ENCODE peak calls at places on chromosomes 11 and 22, in ten cellular contexts. E is NCI-H69; P is activated naive CD4-positive, alpha-beta T cell treated with Interleukin-2 at 50 U/mL for 16 hours; M is GOT3; C is foreskin fibroblast; R is amniotic epithelial cell; T is stimulated activated CD8-positive, alpha-beta memory T cell treated with anti-CD3 and anti-CD28 coated beads, Interleukin-4, amount 100 ng/mL, for 24 hours; U is NB4; Z is T-cell; K is NCI-H1092. A is an unnamed sample.

GRCh38 chr22:29254283-29254653 is 13.5 kb downstream of the RHBDD3 start:
- DNase-seq in R (no peak), U (no peak), M (no peak), E (no peak), P (no peak), Z (no peak), K (no peak), T (no peak), C (no peak), A (no peak)

GRCh38 chr11:36091256-36091811 is 147.5 kb downstream of the LDLRAD3 start:
- DNase-seq in T (no peak), U (peak; percentile 93), Z (no peak), R (peak; percentile 98), P (no peak), E (no peak), K (no peak), C (peak; percentile 44), M (no peak), A (peak; percentile 75)

GRCh38 chr11:109728056-109728455 is 306.1 kb downstream of the C11orf87 start:
- DNase-seq in Z (no peak), M (no peak), U (no peak), E (peak; percentile 24), R (peak; percentile 6), K (no peak), C (peak; percentile 1), P (no peak), T (no peak), A (no peak)

GRCh38 chr11:77158041-77158695 is 30.1 kb downstream of the MYO7A start:
- DNase-seq in U (no peak), M (no peak), R (no peak), Z (no peak), C (no peak), T (no peak), K (no peak), E (no peak), P (no peak), A (no peak)

GRCh38 chr22:38745676-38746460 is 9.9 kb downstream of the SUN2 start:
- DNase-seq in M (no peak), P (no peak), C (no peak), Z (no peak), T (no peak), R (no peak), E (no peak), U (no peak), K (no peak), A (no peak)

GRCh38 chr11:73401924-73402833 is 26.0 kb downstream of the RELT start:
- DNase-seq in Z (no peak), K (no peak), M (no peak), P (no peak), R (no peak), T (no peak), E (no peak), U (no peak), C (peak; percentile 54), A (no peak)

GRCh38 chr11:120931057-120931779 is 92.7 kb upstream of the TBCEL start:
- DNase-seq in R (no peak), P (no peak), M (no peak), K (no peak), E (no peak), U (peak; percentile 21), T (no peak), C (no peak), Z (no peak), A (peak; percentile 0)

GRCh38 chr11:121892863-121893262 is 223.2 kb downstream of the BLID start:
- DNase-seq in U (no peak), Z (no peak), P (no peak), T (no peak), R (peak; percentile 78), K (no peak), C (peak; percentile 71), E (no peak), M (no peak), A (no peak)

GRCh38 chr11:118896472-118896913 is 12.8 kb downstream of the CXCR5 start:
- DNase-seq in E (no peak), M (no peak), T (no peak), R (no peak), C (no peak), P (no peak), U (peak; percentile 54), Z (no peak), K (no peak), A (peak; percentile 35)

GRCh38 chr22:17350292-17350691 is 19.0 kb upstream of the CECR2 start:
- DNase-seq in M (no peak), U (no peak), E (no peak), C (no peak), P (no peak), R (no peak), K (no peak), T (no peak), Z (no peak), A (no peak)

GRCh38 chr22:35174398-35174797 is 82.9 kb upstream of the HMGXB4 start:
- DNase-seq in C (no peak), M (no peak), T (no peak), K (no peak), R (peak; percentile 37), E (peak; percentile 66), Z (no peak), U (no peak), P (no peak), A (no peak)

GRCh38 chr22:47605886-47606285 is 843.4 kb downstream of the TBC1D22A start:
- DNase-seq in U (no peak), E (peak; percentile 57), M (no peak), T (no peak), R (no peak), P (no peak), Z (no peak), C (no peak), K (no peak), A (no peak)

GRCh38 chr11:114187173-114187572 is 109.0 kb upstream of the NNMT start:
- DNase-seq in Z (no peak), E (no peak), C (no peak), K (no peak), U (no peak), M (no peak), T (no peak), P (no peak), R (no peak), A (no peak)

GRCh38 chr11:10894666-10895065 is 36.8 kb upstream of the ZBED5 start:
- DNase-seq in E (no peak), C (no peak), K (no peak), T (no peak), U (no peak), R (no peak), Z (no peak), M (no peak), P (no peak), A (no peak)

GRCh38 chr11:1481483-1481825 is 5.1 kb downstream of the MOB2 start:
- DNase-seq in E (no peak), P (no peak), U (no peak), R (no peak), Z (no peak), T (no peak), M (no peak), K (no peak), C (no peak), A (no peak)

GRCh38 chr11:103586756-103587155 is 449.7 kb upstream of the DDI1 start:
- DNase-seq in C (peak; percentile 16), E (peak; percentile 42), Z (no peak), U (no peak), K (no peak), T (no peak), R (peak; percentile 14), P (no peak), M (no peak), A (no peak)

GRCh38 chr11:1925373-1926155 is 6.1 kb downstream of the TNNT3 start:
- DNase-seq in U (no peak), M (no peak), C (no peak), Z (no peak), R (no peak), T (no peak), P (no peak), E (no peak), K (no peak), A (no peak)

GRCh38 chr11:132099692-132100091 is 729.3 kb downstream of the NTM start:
- DNase-seq in Z (no peak), U (peak; percentile 38), M (no peak), P (no peak), R (no peak), K (no peak), T (no peak), E (peak; percentile 63), C (no peak), A (peak; percentile 1)

GRCh38 chr11:67581469-67581868 is 2.1 kb upstream of the GSTP1 start:
- DNase-seq in T (no peak), R (no peak), E (no peak), C (no peak), U (no peak), P (no peak), M (no peak), Z (no peak), K (no peak), A (no peak)

GRCh38 chr22:41780714-41781507 is 19.6 kb upstream of the CCDC134 start:
- DNase-seq in E (no peak), T (peak; percentile 75), M (no peak), U (peak; percentile 95), K (no peak), Z (peak; percentile 96), C (peak; percentile 41), P (peak; percentile 87), R (peak; percentile 25), A (peak; percentile 68)

GRCh38 chr11:76767659-76768058 is 15.5 kb upstream of the TSKU start:
- DNase-seq in C (no peak), P (no peak), R (no peak), K (no peak), U (no peak), E (peak; percentile 66), M (no peak), T (no peak), Z (no peak), A (no peak)

GRCh38 chr11:62588966-62589637 is 2.2 kb downstream of the TUT1 start:
- DNase-seq in P (no peak), K (no peak), E (no peak), T (no peak), R (no peak), C (peak; percentile 62), U (peak; percentile 44), Z (no peak), M (no peak), A (no peak)

GRCh38 chr22:31271485-31271884 is 20.8 kb downstream of the PIK3IP1 start:
- DNase-seq in R (peak; percentile 58), M (no peak), C (no peak), T (no peak), E (no peak), Z (no peak), U (no peak), P (no peak), K (no peak), A (no peak)

GRCh38 chr22:46845281-46846153 is 83.1 kb downstream of the TBC1D22A start:
- DNase-seq in M (no peak), Z (no peak), E (no peak), U (no peak), P (no peak), T (no peak), R (peak; percentile 72), C (peak; percentile 71), K (no peak), A (no peak)

GRCh38 chr22:28051091-28051786 is 132.2 kb upstream of the PITPNB start:
- DNase-seq in U (no peak), M (no peak), T (no peak), P (no peak), C (no peak), R (no peak), K (no peak), Z (no peak), E (peak; percentile 56), A (no peak)

GRCh38 chr22:27157090-27157489 is 499.7 kb downstream of the MIAT start:
- DNase-seq in T (no peak), U (no peak), R (no peak), E (no peak), C (no peak), M (no peak), K (no peak), Z (no peak), P (no peak), A (no peak)

GRCh38 chr11:115363921-115364320 is 140.3 kb downstream of the CADM1 start:
- DNase-seq in Z (no peak), K (no peak), M (no peak), U (no peak), T (no peak), E (no peak), C (no peak), P (no peak), R (peak; percentile 70), A (no peak)

GRCh38 chr22:36395922-36396321 is 8.2 kb upstream of the MYH9 start:
- DNase-seq in P (no peak), M (no peak), T (no peak), C (peak; percentile 45), R (peak; percentile 93), K (no peak), E (no peak), U (no peak), Z (no peak), A (no peak)